ENCODE peak calls at places on chromosomes 12 and 14, in eight cellular contexts. P, E, R, I, O, D, F and C are unnamed samples.

GRCh38 chr14:58969951-58970751 is 218.3 kb upstream of the DAAM1 start:
- DNase-seq in P (no peak), I (no peak), D (no peak), R (no peak), E (peak; percentile 35), O (peak; percentile 37), F (peak; percentile 8), C (no peak)

GRCh38 chr14:103123634-103124500 is 606 bp downstream of the TNFAIP2 start:
- DNase-seq in P (peak; percentile 57), I (no peak), O (no peak), D (no peak), E (no peak), F (no peak), R (no peak), C (no peak)

GRCh38 chr14:105867961-105868599 is 341.7 kb downstream of the TMEM121 start:
- DNase-seq in O (no peak), F (no peak), E (no peak), R (peak; percentile 0), D (no peak), P (no peak), I (no peak), C (no peak)

GRCh38 chr14:61575126-61575525 is 120.2 kb upstream of the HIF1A start:
- DNase-seq in E (peak; percentile 39), R (no peak), D (no peak), O (no peak), I (no peak), P (no peak), F (no peak), C (no peak)

GRCh38 chr14:91229743-91230200 is 14.7 kb downstream of the GPR68 start:
- DNase-seq in F (peak; percentile 52), I (no peak), R (peak; percentile 86), E (no peak), D (no peak), P (no peak), O (no peak), C (peak; percentile 79)

GRCh38 chr14:25150934-25151790 is 101.2 kb upstream of the STXBP6 start:
- DNase-seq in E (peak; percentile 81), P (peak; percentile 63), F (peak; percentile 77), D (no peak), O (peak; percentile 73), R (no peak), I (peak; percentile 17), C (peak; percentile 71)

GRCh38 chr12:118064608-118065007 is 3.6 kb upstream of the WSB2 start:
- DNase-seq in F (no peak), D (no peak), E (peak; percentile 20), R (peak; percentile 15), O (no peak), P (no peak), I (no peak), C (peak; percentile 53)

GRCh38 chr12:128848371-128848770 is 4.9 kb upstream of the GLT1D1 start:
- DNase-seq in F (no peak), E (no peak), I (no peak), O (no peak), R (no peak), D (no peak), P (no peak), C (no peak)

GRCh38 chr14:76376878-76377523 is 1.1 kb downstream of the ESRRB start:
- DNase-seq in F (no peak), O (peak; percentile 32), D (no peak), E (peak; percentile 45), R (no peak), I (no peak), P (no peak), C (no peak)

GRCh38 chr14:86787782-86788181 is 1205.2 kb downstream of the GALC start:
- DNase-seq in R (no peak), E (peak; percentile 88), F (peak; percentile 32), I (no peak), P (no peak), D (no peak), O (peak; percentile 4), C (no peak)

GRCh38 chr12:90260136-90260535 is 551.5 kb upstream of the ATP2B1 start:
- DNase-seq in I (no peak), D (no peak), R (no peak), O (no peak), P (no peak), E (peak; percentile 27), F (no peak), C (no peak)

GRCh38 chr14:73817020-73817419 is 34.6 kb upstream of the PTGR2 start:
- DNase-seq in D (no peak), P (no peak), R (no peak), I (no peak), E (no peak), O (no peak), F (no peak), C (no peak)

GRCh38 chr12:1806301-1807106 is 13.9 kb upstream of the LRTM2 start:
- DNase-seq in I (no peak), P (no peak), D (no peak), R (no peak), O (no peak), F (peak; percentile 48), E (no peak), C (peak; percentile 21)

GRCh38 chr12:118611295-118611694 is 234.9 kb downstream of the SUDS3 start:
- DNase-seq in D (no peak), I (peak; percentile 76), O (no peak), F (no peak), P (no peak), E (peak; percentile 78), R (no peak), C (no peak)

GRCh38 chr14:104425171-104425681 is 154.3 kb upstream of the C14orf180 start:
- DNase-seq in F (no peak), O (no peak), P (no peak), E (no peak), I (no peak), D (no peak), R (no peak), C (no peak)

GRCh38 chr14:99850705-99851104 is 57.5 kb downstream of the EML1 start:
- DNase-seq in E (no peak), P (no peak), D (no peak), R (no peak), O (peak; percentile 31), F (no peak), I (no peak), C (no peak)

GRCh38 chr14:92668266-92668973 is 80.0 kb downstream of the LGMN start:
- DNase-seq in P (no peak), E (no peak), F (no peak), I (no peak), R (no peak), O (no peak), D (no peak), C (no peak)

GRCh38 chr14:102219316-102219715 is 79.6 kb downstream of the WDR20 start:
- DNase-seq in P (no peak), F (no peak), D (no peak), R (no peak), E (no peak), I (no peak), O (no peak), C (no peak)

GRCh38 chr14:100523536-100524025 is 63.6 kb downstream of the BEGAIN start:
- DNase-seq in D (no peak), I (no peak), P (no peak), E (peak; percentile 90), O (no peak), R (peak; percentile 0), F (no peak), C (no peak)

GRCh38 chr12:97160277-97160676 is 253.2 kb downstream of the NEDD1 start:
- DNase-seq in E (no peak), O (no peak), F (no peak), I (no peak), P (no peak), D (no peak), R (no peak), C (no peak)

GRCh38 chr14:96631621-96632362 is 129.6 kb downstream of the PAPOLA start:
- DNase-seq in F (no peak), D (no peak), I (no peak), R (no peak), O (no peak), P (no peak), E (no peak), C (no peak)

GRCh38 chr14:105075364-105076295 is 10.4 kb upstream of the GPR132 start:
- DNase-seq in E (peak; percentile 95), R (peak; percentile 79), D (no peak), F (peak; percentile 50), I (no peak), O (no peak), P (no peak), C (peak; percentile 81)

GRCh38 chr12:76080017-76080728 is 4.3 kb downstream of the NAP1L1 start:
- DNase-seq in D (no peak), F (peak; percentile 71), R (no peak), O (no peak), I (no peak), P (peak; percentile 13), E (peak; percentile 79), C (no peak)

GRCh38 chr14:52706286-52706685 is 714 bp upstream of the PSMC6 start:
- DNase-seq in I (no peak), F (peak; percentile 49), D (no peak), E (peak; percentile 50), R (peak; percentile 65), O (no peak), P (peak; percentile 34), C (peak; percentile 27)

GRCh38 chr14:94970937-94971730 is 186.2 kb downstream of the DICER1 start:
- DNase-seq in O (no peak), E (no peak), F (no peak), I (no peak), R (no peak), P (no peak), D (no peak), C (no peak)

GRCh38 chr12:106712768-106713167 is 61.7 kb upstream of the RIC8B start:
- DNase-seq in I (no peak), F (no peak), P (no peak), O (no peak), D (peak; percentile 38), E (peak; percentile 23), R (no peak), C (no peak)

GRCh38 chr14:67409461-67409860 is 2.5 kb downstream of the PLEK2 start:
- DNase-seq in E (no peak), O (no peak), I (no peak), R (no peak), P (no peak), F (no peak), D (no peak), C (no peak)

GRCh38 chr14:68509188-68509953 is 283.5 kb downstream of the ZFP36L1 start:
- DNase-seq in D (no peak), O (no peak), E (no peak), R (no peak), P (no peak), I (no peak), F (no peak), C (no peak)

GRCh38 chr12:47280543-47281330 is 201.0 kb upstream of the AMIGO2 start:
- DNase-seq in F (peak; percentile 77), E (no peak), P (no peak), O (no peak), I (no peak), R (no peak), D (no peak), C (no peak)

GRCh38 chr14:32258574-32258973 is 55.5 kb upstream of the RNU6-8 start:
- DNase-seq in E (peak; percentile 30), I (no peak), O (no peak), D (no peak), P (no peak), R (no peak), F (peak; percentile 40), C (no peak)

GRCh38 chr14:32232481-32232880 is 29.4 kb upstream of the RNU6-8 start:
- DNase-seq in I (no peak), P (no peak), F (no peak), R (no peak), E (no peak), O (no peak), D (no peak), C (no peak)

GRCh38 chr12:122984612-122985358 is 4.3 kb downstream of the ARL6IP4 start:
- DNase-seq in P (no peak), R (no peak), D (no peak), I (no peak), E (no peak), O (no peak), F (peak; percentile 46), C (no peak)

GRCh38 chr12:16165506-16165905 is 112.0 kb downstream of the SLC15A5 start:
- DNase-seq in E (peak; percentile 88), R (no peak), P (peak; percentile 75), F (peak; percentile 55), D (no peak), I (peak; percentile 30), O (peak; percentile 55), C (peak; percentile 29)

GRCh38 chr12:9340422-9341259 is 132.4 kb upstream of the PZP start:
- DNase-seq in R (no peak), D (no peak), E (peak; percentile 22), O (no peak), I (no peak), P (no peak), F (peak; percentile 63), C (no peak)